ENCODE peak calls at places on chromosomes 6 and 20, in nine cellular contexts. P is SJCRH30; F is brain microvascular endothelial cell; A is fibroblast of pulmonary artery; Z is dorsolateral prefrontal cortex; B is CD8-positive, alpha-beta memory T cell; K is astrocyte of the spinal cord; U is PC-9; H is thyroid gland. N is an unnamed sample.
A peak's percentile ranks its signal among the peaks of the same experiment; 100 is the strongest.

GRCh38 chr20:57432874-57433491 is 41.8 kb downstream of the RBM38 start:
- DNase-seq in P (peak; percentile 88), F (no peak), A (no peak), Z (no peak), B (peak; percentile 54), K (no peak), U (peak; percentile 56), H (no peak), N (peak; percentile 55)

GRCh38 chr20:12371955-12372354 is 454.3 kb downstream of the BTBD3 start:
- DNase-seq in P (peak; percentile 4), F (no peak), A (no peak), Z (no peak), B (no peak), K (no peak), U (no peak), H (no peak), N (no peak)

GRCh38 chr6:11632231-11632630 is 94.7 kb downstream of the TMEM170B start:
- DNase-seq in P (no peak), F (no peak), A (no peak), Z (no peak), B (no peak), K (no peak), U (peak; percentile 82), H (peak; percentile 61), N (no peak)

GRCh38 chr20:23399568-23400241 is 21.6 kb downstream of the NAPB start:
- DNase-seq in P (no peak), F (peak; percentile 53), A (peak; percentile 45), Z (no peak), B (no peak), K (peak; percentile 61), U (no peak), H (no peak), N (no peak)

GRCh38 chr6:19210849-19211590 is 626.1 kb upstream of the ID4 start:
- DNase-seq in P (peak; percentile 51), F (no peak), A (no peak), Z (peak; percentile 16), B (no peak), K (no peak), U (no peak), H (peak; percentile 3), N (peak; percentile 69)

GRCh38 chr20:63737690-63737939 is 1.2 kb downstream of the LIME1 start:
- DNase-seq in P (no peak), F (no peak), A (no peak), Z (no peak), B (no peak), K (no peak), U (no peak), H (no peak), N (peak; percentile 76)

GRCh38 chr6:162728177-162728571 is 400 bp downstream of the PACRG start:
- DNase-seq in P (no peak), F (no peak), A (no peak), Z (no peak), B (no peak), K (no peak), U (no peak), H (no peak), N (no peak)

GRCh38 chr6:108165714-108166663 is at the start of gene NR2E1:
- DNase-seq in P (peak; percentile 50), F (no peak), A (no peak), Z (peak; percentile 39), B (no peak), K (peak; percentile 28), U (no peak), H (no peak), N (peak; percentile 87)

GRCh38 chr6:109075934-109076333 is 18.7 kb downstream of the SESN1 start:
- DNase-seq in P (no peak), F (no peak), A (no peak), Z (no peak), B (no peak), K (no peak), U (no peak), H (no peak), N (no peak)

GRCh38 chr6:75377386-75377785 is 92.8 kb upstream of the TMEM30A start:
- DNase-seq in P (no peak), F (no peak), A (no peak), Z (no peak), B (no peak), K (no peak), U (no peak), H (no peak), N (no peak)

GRCh38 chr6:168147205-168147738 is 68.3 kb upstream of the FRMD1 start:
- DNase-seq in P (no peak), F (no peak), A (no peak), Z (no peak), B (no peak), K (peak; percentile 18), U (no peak), H (no peak), N (peak; percentile 2)

GRCh38 chr20:9488063-9488462 is 26.3 kb upstream of the LAMP5 start:
- DNase-seq in P (no peak), F (no peak), A (no peak), Z (no peak), B (no peak), K (no peak), U (no peak), H (no peak), N (no peak)

GRCh38 chr6:10410214-10410873 is 4.5 kb downstream of the TFAP2A start:
- DNase-seq in P (peak; percentile 43), F (no peak), A (no peak), Z (no peak), B (no peak), K (no peak), U (no peak), H (no peak), N (no peak)
- H3K4me3 ChIP-seq in P (peak overlapping the region; percentile 76), F (peak overlapping the region; percentile 66), A (peak overlapping the region; percentile 72), Z (no peak overlapping the region), B (no peak overlapping the region), K (no peak overlapping the region), U (peak overlapping the region; percentile 88), H (no peak overlapping the region), N (no peak overlapping the region)

GRCh38 chr6:106525885-106526280 is 103.4 kb downstream of the RTN4IP1 start:
- DNase-seq in P (no peak), F (no peak), A (no peak), Z (no peak), B (no peak), K (no peak), U (no peak), H (no peak), N (no peak)

GRCh38 chr6:106527979-106528378 is 101.3 kb downstream of the RTN4IP1 start:
- DNase-seq in P (no peak), F (peak; percentile 78), A (peak; percentile 85), Z (no peak), B (no peak), K (peak; percentile 96), U (peak; percentile 95), H (no peak), N (no peak)

GRCh38 chr6:106527111-106527510 is 102.2 kb downstream of the RTN4IP1 start:
- DNase-seq in P (no peak), F (no peak), A (no peak), Z (no peak), B (no peak), K (no peak), U (no peak), H (no peak), N (no peak)

GRCh38 chr6:106522557-106522956 is 106.7 kb downstream of the RTN4IP1 start:
- DNase-seq in P (no peak), F (no peak), A (no peak), Z (no peak), B (no peak), K (no peak), U (no peak), H (no peak), N (no peak)

DNA sequence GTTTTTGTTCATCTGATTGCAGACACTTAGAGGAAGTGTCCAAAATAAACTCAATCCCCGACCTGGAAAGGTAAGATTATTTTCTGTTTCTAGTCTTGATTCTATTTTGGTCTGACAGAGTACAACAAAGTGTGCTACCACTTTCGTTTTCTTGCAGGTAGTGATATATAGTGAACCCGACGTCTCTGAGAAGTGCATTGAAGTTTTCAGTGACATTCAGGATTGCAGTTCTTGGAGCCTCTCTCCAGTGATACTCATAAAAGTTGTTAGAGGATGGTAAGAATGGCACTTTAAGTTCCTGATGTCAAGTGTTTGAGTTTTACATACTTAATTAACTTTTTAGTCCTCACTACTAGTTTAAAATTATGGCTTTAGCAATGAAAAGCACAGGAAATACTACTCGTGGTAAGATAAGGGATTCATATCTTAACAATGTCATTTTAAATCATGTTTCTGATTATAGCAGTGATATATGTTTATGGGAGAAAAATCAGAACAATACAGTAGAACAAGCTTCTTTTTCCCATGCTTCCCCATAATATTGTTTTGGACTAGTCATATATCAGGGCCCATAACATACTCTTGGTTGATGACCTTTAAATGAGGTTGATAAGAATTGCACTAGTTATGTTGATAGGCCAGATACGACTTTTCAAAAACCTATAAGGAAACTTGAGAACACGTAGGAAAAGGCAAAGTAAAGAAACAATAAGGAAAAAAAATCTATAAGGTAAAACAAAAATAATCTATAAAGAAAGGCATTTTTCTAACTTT is 104.0 kb downstream of the RTN4IP1 start:
- DNase-seq in P (no peak), F (no peak), A (no peak), Z (no peak), B (no peak), K (no peak), U (no peak), H (no peak), N (no peak)
- H3K4me3 ChIP-seq in P (no peak overlapping the region), F (no peak overlapping the region), A (no peak overlapping the region), Z (no peak overlapping the region), B (peak overlapping the region; percentile 51), K (no peak overlapping the region), U (peak overlapping the region; percentile 47), H (no peak overlapping the region), N (no peak overlapping the region)

GRCh38 chr6:145277358-145278097 is 457.8 kb downstream of the EPM2A start:
- DNase-seq in P (no peak), F (no peak), A (no peak), Z (no peak), B (no peak), K (no peak), U (no peak), H (no peak), N (no peak)

GRCh38 chr6:145275019-145275418 is 460.3 kb downstream of the EPM2A start:
- DNase-seq in P (no peak), F (no peak), A (no peak), Z (no peak), B (no peak), K (no peak), U (no peak), H (no peak), N (no peak)

GRCh38 chr6:145278163-145278807 is 457.0 kb downstream of the EPM2A start:
- DNase-seq in P (no peak), F (no peak), A (peak; percentile 16), Z (no peak), B (no peak), K (peak; percentile 13), U (no peak), H (no peak), N (no peak)

GRCh38 chr6:145275787-145276186 is 459.5 kb downstream of the EPM2A start:
- DNase-seq in P (no peak), F (no peak), A (no peak), Z (no peak), B (no peak), K (no peak), U (no peak), H (no peak), N (no peak)

GRCh38 chr6:145276746-145277145 is 458.6 kb downstream of the EPM2A start:
- DNase-seq in P (no peak), F (no peak), A (no peak), Z (no peak), B (no peak), K (no peak), U (no peak), H (no peak), N (no peak)
- H3K4me3 ChIP-seq in P (no peak overlapping the region), F (no peak overlapping the region), A (no peak overlapping the region), Z (no peak overlapping the region), B (no peak overlapping the region), K (no peak overlapping the region), U (no peak overlapping the region), H (no peak overlapping the region), N (no peak overlapping the region)

GRCh38 chr20:18678599-18678998 is 90.7 kb downstream of the DTD1 start:
- DNase-seq in P (no peak), F (no peak), A (no peak), Z (no peak), B (no peak), K (no peak), U (no peak), H (no peak), N (no peak)
- H3K4me3 ChIP-seq in P (no peak overlapping the region), F (no peak overlapping the region), A (no peak overlapping the region), Z (no peak overlapping the region), B (no peak overlapping the region), K (no peak overlapping the region), U (no peak overlapping the region), H (no peak overlapping the region), N (no peak overlapping the region)